ENCODE peak calls at places on chromosomes 12 and 14, in five cellular contexts. One of them, this sample, is unnamed. For H3K4me1, the result is how much of the 10 kb centered on the place peaks cover.

GRCh38 chr12:77893918-77894317 is 63.2 kb downstream of the NAV3 start:
- DNase-seq in adipocyte: no peak
- DNase-seq in naive thymus-derived CD4-positive, alpha-beta T cell: no peak
- DNase-seq in right lobe of liver: peak
- DNase-seq in astrocyte: peak
- DNase-seq in this sample: no peak

GRCh38 chr12:62021808-62022207 is 238.4 kb upstream of the USP15 start:
- DNase-seq in right lobe of liver: no peak
- DNase-seq in astrocyte: no peak
- DNase-seq in adipocyte: no peak
- DNase-seq in naive thymus-derived CD4-positive, alpha-beta T cell: no peak
- DNase-seq in this sample: no peak

GRCh38 chr14:91377700-91378652 is 39.6 kb downstream of the CCDC88C start:
- DNase-seq in adipocyte: no peak
- DNase-seq in naive thymus-derived CD4-positive, alpha-beta T cell: no peak
- DNase-seq in astrocyte: no peak
- DNase-seq in right lobe of liver: no peak
- DNase-seq in this sample: no peak

GRCh38 chr14:43313719-43314118 is 1193.4 kb downstream of the FSCB start:
- DNase-seq in adipocyte: no peak
- DNase-seq in astrocyte: no peak
- DNase-seq in naive thymus-derived CD4-positive, alpha-beta T cell: no peak
- DNase-seq in right lobe of liver: no peak
- DNase-seq in this sample: peak

GRCh38 chr12:72074065-72074464 is 135.4 kb downstream of the TPH2 start:
- DNase-seq in astrocyte: no peak
- DNase-seq in adipocyte: no peak
- DNase-seq in naive thymus-derived CD4-positive, alpha-beta T cell: no peak
- DNase-seq in right lobe of liver: no peak
- DNase-seq in this sample: no peak

GRCh38 chr12:75478395-75478794 is 2.2 kb upstream of the GLIPR1 start:
- DNase-seq in right lobe of liver: no peak
- DNase-seq in astrocyte: peak
- DNase-seq in naive thymus-derived CD4-positive, alpha-beta T cell: no peak
- DNase-seq in adipocyte: peak
- DNase-seq in this sample: no peak

GRCh38 chr12:62722971-62723680 is 211.8 kb downstream of the PPM1H start:
- DNase-seq in adipocyte: no peak
- DNase-seq in naive thymus-derived CD4-positive, alpha-beta T cell: no peak
- DNase-seq in astrocyte: no peak
- DNase-seq in right lobe of liver: no peak
- DNase-seq in this sample: no peak

GRCh38 chr12:8695116-8695515 is 2.7 kb upstream of the RIMKLB start:
- DNase-seq in astrocyte: no peak
- DNase-seq in right lobe of liver: no peak
- DNase-seq in adipocyte: no peak
- DNase-seq in naive thymus-derived CD4-positive, alpha-beta T cell: no peak
- DNase-seq in this sample: no peak

GRCh38 chr12:126708492-126708896 is 1558.5 kb upstream of the TMEM132C start:
- DNase-seq in naive thymus-derived CD4-positive, alpha-beta T cell: no peak
- DNase-seq in adipocyte: peak
- DNase-seq in right lobe of liver: no peak
- DNase-seq in astrocyte: peak
- DNase-seq in this sample: no peak

GRCh38 chr14:24335461-24336146 is 733 bp upstream of the ADCY4 start:
- DNase-seq in naive thymus-derived CD4-positive, alpha-beta T cell: no peak
- DNase-seq in right lobe of liver: no peak
- DNase-seq in adipocyte: no peak
- DNase-seq in astrocyte: no peak
- DNase-seq in this sample: no peak

GRCh38 chr12:6758511-6758910 is 5.6 kb upstream of the MLF2 start:
- DNase-seq in right lobe of liver: no peak
- DNase-seq in astrocyte: no peak
- DNase-seq in adipocyte: no peak
- DNase-seq in naive thymus-derived CD4-positive, alpha-beta T cell: no peak
- DNase-seq in this sample: no peak

GRCh38 chr14:60188115-60188514 is 22.9 kb upstream of the DHRS7 start:
- DNase-seq in astrocyte: no peak
- DNase-seq in naive thymus-derived CD4-positive, alpha-beta T cell: no peak
- DNase-seq in adipocyte: no peak
- DNase-seq in right lobe of liver: no peak
- DNase-seq in this sample: no peak

GRCh38 chr14:104864267-104865068 is 600 bp upstream of the CEP170B start:
- DNase-seq in astrocyte: no peak
- DNase-seq in adipocyte: peak
- DNase-seq in right lobe of liver: peak
- DNase-seq in naive thymus-derived CD4-positive, alpha-beta T cell: no peak
- DNase-seq in this sample: peak

GRCh38 chr12:106030210-106031175 is 108.3 kb downstream of the NUAK1 start:
- DNase-seq in naive thymus-derived CD4-positive, alpha-beta T cell: peak
- DNase-seq in adipocyte: peak
- DNase-seq in astrocyte: peak
- DNase-seq in right lobe of liver: no peak
- DNase-seq in this sample: no peak

GRCh38 chr12:1799068-1799881 is 21.1 kb upstream of the LRTM2 start:
- DNase-seq in astrocyte: no peak
- DNase-seq in naive thymus-derived CD4-positive, alpha-beta T cell: no peak
- DNase-seq in adipocyte: no peak
- DNase-seq in right lobe of liver: peak
- DNase-seq in this sample: no peak

GRCh38 chr12:5921966-5922365 is 23.1 kb downstream of the ANO2 start:
- DNase-seq in adipocyte: no peak
- DNase-seq in astrocyte: no peak
- DNase-seq in right lobe of liver: no peak
- DNase-seq in naive thymus-derived CD4-positive, alpha-beta T cell: no peak
- DNase-seq in this sample: no peak

GRCh38 chr14:88599761-88600439 is 37.1 kb downstream of the ZC3H14 start:
- DNase-seq in adipocyte: no peak
- DNase-seq in astrocyte: no peak
- DNase-seq in right lobe of liver: no peak
- DNase-seq in naive thymus-derived CD4-positive, alpha-beta T cell: peak
- DNase-seq in this sample: no peak

GRCh38 chr12:98955284-98955683 is 310.2 kb downstream of the APAF1 start:
- DNase-seq in adipocyte: no peak
- DNase-seq in astrocyte: no peak
- DNase-seq in naive thymus-derived CD4-positive, alpha-beta T cell: no peak
- DNase-seq in right lobe of liver: no peak
- DNase-seq in this sample: peak

GRCh38 chr12:95417372-95417771 is 56.6 kb upstream of the METAP2 start:
- DNase-seq in right lobe of liver: no peak
- DNase-seq in adipocyte: peak
- DNase-seq in naive thymus-derived CD4-positive, alpha-beta T cell: no peak
- DNase-seq in astrocyte: no peak
- DNase-seq in this sample: no peak

GRCh38 chr14:77040059-77040308 is 11.5 kb upstream of the IRF2BPL start:
- DNase-seq in adipocyte: no peak
- DNase-seq in right lobe of liver: no peak
- DNase-seq in naive thymus-derived CD4-positive, alpha-beta T cell: no peak
- DNase-seq in astrocyte: no peak
- DNase-seq in this sample: no peak

GRCh38 chr14:77037886-77038511 is 9.5 kb upstream of the IRF2BPL start:
- DNase-seq in naive thymus-derived CD4-positive, alpha-beta T cell: peak
- DNase-seq in right lobe of liver: no peak
- DNase-seq in adipocyte: peak
- DNase-seq in astrocyte: peak
- DNase-seq in this sample: no peak

GRCh38 chr14:77040995-77041744 is 12.7 kb upstream of the IRF2BPL start:
- DNase-seq in adipocyte: peak
- DNase-seq in right lobe of liver: no peak
- DNase-seq in astrocyte: no peak
- DNase-seq in naive thymus-derived CD4-positive, alpha-beta T cell: peak
- DNase-seq in this sample: no peak

GRCh38 chr14:77040309-77040994 is 11.9 kb upstream of the IRF2BPL start:
- DNase-seq in naive thymus-derived CD4-positive, alpha-beta T cell: peak
- DNase-seq in adipocyte: peak
- DNase-seq in right lobe of liver: peak
- DNase-seq in astrocyte: peak
- DNase-seq in this sample: peak

DNA sequence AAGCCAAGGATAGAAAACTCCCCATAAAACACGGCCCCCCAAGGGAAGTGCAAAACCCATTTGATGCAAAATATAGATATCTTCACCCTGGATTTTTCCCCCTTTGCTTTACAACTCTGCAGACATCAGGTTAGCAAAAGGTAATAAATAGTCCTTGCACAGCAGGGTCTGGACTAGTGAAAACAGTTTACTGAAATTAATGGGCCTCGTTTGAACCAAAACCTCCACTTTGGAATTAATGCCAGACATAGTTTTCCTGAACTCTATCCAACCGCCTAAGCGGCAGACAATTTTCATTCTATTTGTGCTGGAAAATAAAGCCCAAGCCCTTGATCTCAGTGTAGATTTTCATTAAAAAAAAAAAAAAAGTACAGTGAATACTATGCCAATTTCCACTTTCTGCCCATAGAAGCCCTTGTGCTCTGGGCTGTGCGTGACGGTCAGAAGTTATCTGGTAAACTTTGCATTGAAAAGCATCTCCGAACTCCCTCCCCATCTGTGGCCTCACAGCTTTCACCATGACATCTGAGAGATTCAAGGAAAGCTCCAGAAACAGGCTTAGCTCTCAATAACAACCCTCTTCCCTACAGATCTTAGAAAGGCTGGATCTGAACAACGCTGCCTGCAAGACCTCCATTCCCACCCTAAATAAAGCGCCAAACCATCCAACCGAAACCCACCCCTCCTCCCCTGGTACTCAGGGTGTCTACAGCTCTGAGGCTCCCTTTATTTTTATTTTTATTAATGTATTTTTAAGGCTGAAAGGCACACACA is 11.0 kb upstream of the IRF2BPL start:
- DNase-seq in adipocyte: peak
- DNase-seq in naive thymus-derived CD4-positive, alpha-beta T cell: no peak
- DNase-seq in right lobe of liver: no peak
- DNase-seq in astrocyte: peak
- DNase-seq in this sample: no peak
- H3K4me1 ChIP-seq in adipocyte: half or more
- H3K4me1 ChIP-seq in naive thymus-derived CD4-positive, alpha-beta T cell: half or more
- H3K4me1 ChIP-seq in right lobe of liver: half or more
- H3K4me1 ChIP-seq in astrocyte: half or more
- H3K4me1 ChIP-seq in this sample: half or more

DNA sequence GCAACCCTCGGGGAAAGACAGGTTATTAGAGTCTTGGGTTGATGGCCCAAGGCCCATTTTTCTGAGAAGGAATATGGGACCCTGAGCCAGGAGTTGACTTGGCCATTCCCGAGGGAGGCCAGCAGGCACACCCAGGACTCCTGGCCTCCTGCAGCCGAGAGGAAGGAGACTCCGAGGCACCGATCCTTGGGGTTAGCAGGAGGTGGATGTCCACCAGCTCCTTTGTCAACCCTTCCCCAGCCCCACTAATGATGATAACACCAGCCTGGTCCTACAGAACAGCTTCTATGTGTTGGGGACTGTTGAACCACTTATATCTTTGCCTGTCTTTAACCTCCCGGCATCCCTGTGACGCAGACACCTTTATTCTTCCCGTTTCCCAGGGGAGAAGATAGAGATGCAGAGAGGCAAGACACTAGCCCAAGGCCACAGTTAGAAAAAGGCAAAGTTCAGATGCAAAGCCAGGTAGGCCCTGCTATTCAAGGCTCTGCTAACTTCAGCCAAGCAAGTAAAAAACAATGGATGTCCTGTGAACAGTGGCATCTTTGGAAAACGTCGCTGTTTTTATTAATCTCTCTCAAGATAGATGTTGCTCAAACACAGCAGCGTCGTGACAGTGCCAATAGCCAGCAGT is 767.3 kb upstream of the TBX3 start:
- DNase-seq in naive thymus-derived CD4-positive, alpha-beta T cell: no peak
- DNase-seq in astrocyte: no peak
- DNase-seq in adipocyte: no peak
- DNase-seq in right lobe of liver: no peak
- DNase-seq in this sample: no peak
- H3K4me3 ChIP-seq in naive thymus-derived CD4-positive, alpha-beta T cell: no peak
- H3K4me3 ChIP-seq in astrocyte: peak
- H3K4me3 ChIP-seq in adipocyte: peak
- H3K4me3 ChIP-seq in right lobe of liver: peak
- H3K4me3 ChIP-seq in this sample: peak

GRCh38 chr12:116099664-116100432 is 177.6 kb downstream of the MED13L start:
- DNase-seq in naive thymus-derived CD4-positive, alpha-beta T cell: no peak
- DNase-seq in adipocyte: no peak
- DNase-seq in right lobe of liver: no peak
- DNase-seq in astrocyte: no peak
- DNase-seq in this sample: no peak

GRCh38 chr12:116094475-116094874 is 183.0 kb downstream of the MED13L start:
- DNase-seq in adipocyte: no peak
- DNase-seq in astrocyte: no peak
- DNase-seq in right lobe of liver: no peak
- DNase-seq in naive thymus-derived CD4-positive, alpha-beta T cell: no peak
- DNase-seq in this sample: no peak

GRCh38 chr12:116092776-116093175 is 184.7 kb downstream of the MED13L start:
- DNase-seq in right lobe of liver: no peak
- DNase-seq in astrocyte: no peak
- DNase-seq in naive thymus-derived CD4-positive, alpha-beta T cell: no peak
- DNase-seq in adipocyte: no peak
- DNase-seq in this sample: no peak

GRCh38 chr12:116093915-116094314 is 183.6 kb downstream of the MED13L start:
- DNase-seq in right lobe of liver: no peak
- DNase-seq in naive thymus-derived CD4-positive, alpha-beta T cell: no peak
- DNase-seq in adipocyte: peak
- DNase-seq in astrocyte: no peak
- DNase-seq in this sample: no peak

DNA sequence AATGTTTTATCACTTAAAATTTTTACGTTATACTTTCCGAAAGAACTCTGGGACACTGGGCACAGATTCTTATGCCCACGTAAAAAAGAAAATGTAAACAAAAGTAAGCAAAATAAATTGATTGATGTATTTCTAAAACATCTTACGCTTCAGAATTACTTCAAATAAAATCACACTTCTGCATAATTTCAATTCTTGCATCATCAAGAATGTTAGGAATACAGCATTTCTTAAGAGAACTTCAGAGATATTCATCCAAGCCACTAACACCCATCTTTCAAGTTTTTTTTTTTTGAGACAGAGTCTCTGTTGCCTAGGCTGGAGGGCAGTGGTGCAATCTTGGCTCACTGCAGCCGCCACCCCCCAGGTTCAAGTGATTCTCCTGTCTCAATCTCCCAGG is 180.6 kb downstream of the MED13L start:
- DNase-seq in adipocyte: no peak
- DNase-seq in right lobe of liver: no peak
- DNase-seq in astrocyte: no peak
- DNase-seq in naive thymus-derived CD4-positive, alpha-beta T cell: no peak
- DNase-seq in this sample: no peak
- H3K4me1 ChIP-seq in adipocyte: under half
- H3K4me1 ChIP-seq in right lobe of liver: under half
- H3K4me1 ChIP-seq in astrocyte: under half
- H3K4me1 ChIP-seq in naive thymus-derived CD4-positive, alpha-beta T cell: under half
- H3K4me1 ChIP-seq in this sample: under half

GRCh38 chr12:111430418-111431353 is 25.0 kb downstream of the SH2B3 start:
- DNase-seq in astrocyte: no peak
- DNase-seq in adipocyte: no peak
- DNase-seq in right lobe of liver: peak
- DNase-seq in naive thymus-derived CD4-positive, alpha-beta T cell: peak
- DNase-seq in this sample: no peak
- H3K4me3 ChIP-seq in astrocyte: no peak
- H3K4me3 ChIP-seq in adipocyte: no peak
- H3K4me3 ChIP-seq in right lobe of liver: peak
- H3K4me3 ChIP-seq in naive thymus-derived CD4-positive, alpha-beta T cell: peak
- H3K4me3 ChIP-seq in this sample: no peak